ENCODE peak calls at places on chromosomes 16 and 17, in eight cellular contexts. R is NT2/D1; H is CD8-positive, alpha-beta T cell; L is body of pancreas; J is BE2C; O is uterus; G is cardiac muscle cell; P is neural progenitor cell. E is an unnamed sample. For H3K4me1 and H3K27me3, the result is how much of the 10 kb centered on the place peaks cover.

GRCh38 chr17:65181237-65182061 is 44.3 kb downstream of the RGS9 start:
- DNase-seq in R (no peak), H (peak), L (no peak), J (no peak), O (no peak), G (no peak), P (no peak), E (no peak)

GRCh38 chr17:76385892-76386786 is 1.7 kb downstream of the SPHK1 start:
- DNase-seq in R (no peak), H (peak), L (peak), J (peak), O (peak), G (peak), P (peak), E (peak)

GRCh38 chr17:55480907-55481306 is 30.3 kb downstream of the SMIM36 start:
- DNase-seq in R (no peak), H (no peak), L (no peak), J (no peak), O (no peak), G (no peak), P (no peak), E (no peak)

GRCh38 chr16:46743232-46743719 is 4.9 kb downstream of the MYLK3 start:
- DNase-seq in R (no peak), H (no peak), L (peak), J (no peak), O (no peak), G (peak), P (no peak), E (no peak)

GRCh38 chr16:52298769-52299168 is 248.2 kb downstream of the TOX3 start:
- DNase-seq in R (no peak), H (no peak), L (no peak), J (no peak), O (no peak), G (no peak), P (no peak), E (no peak)

GRCh38 chr16:89257281-89257731 is 39.8 kb downstream of the ZNF778 start:
- DNase-seq in R (no peak), H (no peak), L (no peak), J (peak), O (no peak), G (no peak), P (peak), E (no peak)

GRCh38 chr17:78652024-78652423 is 74.8 kb upstream of the DNAH17 start:
- DNase-seq in R (no peak), H (no peak), L (no peak), J (no peak), O (no peak), G (no peak), P (no peak), E (no peak)

GRCh38 chr16:2752850-2753522 is 548 bp downstream of the SRRM2 start:
- DNase-seq in R (peak), H (peak), L (peak), J (peak), O (peak), G (peak), P (peak), E (peak)

GRCh38 chr17:21213491-21214014 is 408 bp downstream of the TMEM11 start:
- DNase-seq in R (no peak), H (no peak), L (peak), J (peak), O (no peak), G (peak), P (peak), E (peak)

GRCh38 chr17:49747632-49748031 is 16.3 kb downstream of the FAM117A start:
- DNase-seq in R (no peak), H (no peak), L (no peak), J (no peak), O (no peak), G (no peak), P (no peak), E (no peak)

GRCh38 chr17:49746791-49747490 is 17.0 kb downstream of the FAM117A start:
- DNase-seq in R (no peak), H (peak), L (no peak), J (no peak), O (no peak), G (no peak), P (no peak), E (no peak)

GRCh38 chr17:49749730-49750129 is 14.2 kb downstream of the FAM117A start:
- DNase-seq in R (no peak), H (no peak), L (no peak), J (no peak), O (no peak), G (no peak), P (no peak), E (no peak)

GRCh38 chr17:49748791-49749190 is 15.1 kb downstream of the FAM117A start:
- DNase-seq in R (no peak), H (peak), L (no peak), J (no peak), O (no peak), G (no peak), P (no peak), E (no peak)

DNA sequence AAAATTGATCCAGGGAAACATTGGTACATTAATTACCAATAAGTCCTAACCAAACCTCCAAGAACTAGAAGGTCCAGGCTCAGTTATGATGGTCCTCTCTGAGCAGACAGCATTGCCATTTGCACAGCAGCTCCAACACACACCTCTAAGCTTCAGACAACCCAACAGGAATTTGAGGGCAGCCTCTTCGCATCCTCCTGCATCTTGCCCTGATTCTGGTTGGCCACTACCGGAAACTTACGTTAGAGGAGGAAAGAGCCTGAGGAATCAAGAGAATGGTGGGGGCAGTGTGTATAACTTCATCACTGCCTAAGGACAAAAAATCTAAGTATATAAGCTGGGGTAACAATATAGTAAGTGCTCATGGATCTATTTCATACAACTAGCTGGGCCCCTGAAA is 15.7 kb downstream of the FAM117A start:
- DNase-seq in R (no peak), H (peak), L (no peak), J (no peak), O (no peak), G (no peak), P (no peak), E (no peak)
- H3K4me1 ChIP-seq in R (under half), H (half or more), L (under half), J (under half), O (under half), G (under half), P (under half), E (under half)

DNA sequence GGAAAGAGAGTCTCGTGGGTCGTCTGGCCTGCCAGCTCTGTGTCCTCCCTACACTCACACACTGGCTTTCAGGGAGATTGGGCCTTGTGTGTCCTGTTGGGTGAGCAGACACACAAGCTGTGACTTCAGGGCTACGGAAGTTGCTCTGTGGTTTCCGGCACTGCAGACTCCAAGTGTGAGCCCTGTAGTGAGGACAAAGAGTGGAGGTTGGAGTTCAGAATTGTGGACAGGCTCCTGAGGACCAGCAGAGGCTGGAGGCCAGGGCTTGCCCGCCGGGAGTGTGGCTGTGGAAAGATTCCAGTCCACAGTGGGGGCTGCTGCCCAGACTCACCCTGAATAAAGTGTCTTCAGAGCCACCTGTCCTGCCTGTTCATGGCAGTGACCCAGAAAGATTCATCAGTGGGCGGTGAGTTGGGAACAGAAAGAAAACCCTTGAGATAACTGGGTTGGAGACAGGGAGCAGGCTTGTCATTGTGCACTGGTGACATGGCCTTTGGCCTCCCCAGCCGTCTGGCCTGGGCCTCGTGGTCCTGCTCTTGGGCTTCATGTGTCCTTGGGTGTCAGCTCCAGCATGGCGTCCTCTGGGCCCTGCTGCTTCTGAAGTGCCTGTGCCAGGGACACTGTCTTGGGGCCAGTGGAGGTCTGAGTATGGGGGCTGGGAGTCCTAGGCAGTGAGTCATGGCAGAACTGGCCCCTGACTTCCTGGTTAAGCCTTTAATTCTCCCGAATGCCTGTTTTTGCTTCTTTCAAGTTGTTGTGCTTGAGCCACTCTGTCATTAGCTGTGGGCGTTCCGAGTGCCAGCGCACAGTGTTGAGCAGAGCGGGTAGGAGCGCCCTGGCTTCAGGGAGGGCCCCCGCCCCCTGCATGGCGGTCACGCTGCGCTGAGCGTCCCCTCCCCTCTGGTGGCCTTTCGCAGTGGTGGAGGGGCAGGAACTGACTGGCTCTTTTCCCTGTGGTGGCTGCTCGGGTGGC is 19.9 kb upstream of the ZNF750 start:
- DNase-seq in R (no peak), H (peak), L (peak), J (peak), O (peak), G (peak), P (peak), E (no peak)
- H3K4me3 ChIP-seq in R (no peak), H (peak), L (no peak), J (no peak), O (no peak), G (no peak), P (no peak), E (no peak)

DNA sequence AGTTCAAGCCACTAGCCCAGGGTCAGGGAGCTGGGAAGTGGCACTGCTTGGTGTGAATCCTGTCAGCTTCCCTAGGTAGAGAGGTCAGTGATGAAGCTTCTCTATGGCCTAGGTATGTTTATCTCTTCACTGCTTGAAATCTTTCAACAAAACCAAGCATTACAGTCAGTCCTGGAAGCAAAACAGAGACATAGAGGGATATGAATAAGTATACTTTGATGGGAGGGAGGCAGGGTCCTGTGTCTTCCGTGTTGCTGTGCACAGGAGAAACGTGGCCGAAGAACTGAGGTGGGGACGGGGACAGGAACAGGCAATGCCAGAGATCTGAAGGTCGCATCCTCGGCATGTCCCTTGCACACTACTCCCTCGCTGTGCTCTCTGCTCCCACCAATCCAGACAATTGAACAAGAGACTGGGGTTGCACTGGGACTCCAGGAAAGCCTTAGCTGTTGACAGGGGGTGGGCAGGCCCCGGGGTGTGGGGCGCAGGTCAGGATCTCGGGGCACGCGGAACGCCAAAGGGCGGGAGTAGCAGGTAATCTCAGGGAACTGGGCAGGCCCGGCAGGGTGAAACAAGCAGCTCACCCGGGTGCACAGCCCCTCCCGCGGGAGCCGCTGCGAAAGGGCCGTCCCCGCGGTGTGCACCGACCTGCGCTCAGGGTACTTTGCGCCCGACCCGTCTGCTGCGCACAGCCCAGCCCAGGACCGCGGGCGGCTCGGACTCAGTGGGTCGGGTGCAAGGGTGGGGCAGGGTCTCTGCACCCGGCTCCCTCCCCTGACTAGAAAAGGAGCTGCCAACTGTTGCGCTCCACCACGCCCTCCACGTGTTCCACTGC is at the start of gene MT1H:
- DNase-seq in R (no peak), H (no peak), L (peak), J (no peak), O (no peak), G (no peak), P (no peak), E (no peak)
- H3K27me3 ChIP-seq in R (under half), H (under half), L (under half), J (half or more), O (under half), G (half or more), P (half or more), E (under half)

DNA sequence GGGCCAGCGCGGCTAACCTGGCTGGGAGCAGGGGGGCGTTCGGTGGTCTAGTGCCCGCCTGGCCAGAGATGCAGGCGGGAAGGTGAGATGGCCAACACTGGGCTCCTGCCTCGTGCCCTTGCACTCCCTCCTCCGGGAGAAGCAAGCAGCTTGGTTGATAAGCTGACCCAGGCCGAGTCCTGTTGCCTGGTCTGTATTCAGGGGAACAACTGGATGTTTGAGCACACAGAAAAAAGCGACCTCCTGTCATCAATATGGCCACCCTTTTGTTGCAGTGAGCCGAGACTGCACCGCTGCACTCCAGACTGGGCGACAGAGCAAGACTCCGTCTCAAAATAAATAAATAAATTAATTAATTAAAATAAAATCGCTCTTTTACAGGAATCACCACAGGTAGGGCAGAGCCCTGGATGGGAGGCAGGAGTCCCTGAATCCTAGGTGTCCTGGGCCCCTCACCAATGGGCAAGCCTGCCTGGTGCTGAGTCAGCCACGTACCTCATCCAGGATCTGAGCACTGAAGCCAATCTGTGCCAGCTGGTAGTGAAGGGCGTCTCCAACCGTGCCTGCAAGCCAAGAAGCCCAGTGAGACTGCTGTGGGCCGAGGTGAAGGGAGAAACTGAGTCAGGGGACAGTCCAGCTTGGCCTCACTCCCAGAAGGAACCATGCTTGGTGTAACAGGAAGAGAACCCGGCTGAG is 31.8 kb downstream of the HASPIN start:
- DNase-seq in R (no peak), H (no peak), L (peak), J (no peak), O (no peak), G (no peak), P (no peak), E (no peak)
- H3K4me1 ChIP-seq in R (under half), H (under half), L (under half), J (under half), O (under half), G (under half), P (under half), E (under half)

GRCh38 chr16:927406-927805 is 43.4 kb downstream of the LMF1 start:
- DNase-seq in R (no peak), H (no peak), L (no peak), J (peak), O (no peak), G (no peak), P (peak), E (no peak)
- H3K4me3 ChIP-seq in R (no peak), H (no peak), L (no peak), J (no peak), O (no peak), G (no peak), P (no peak), E (no peak)

GRCh38 chr17:74393323-74393942 is 26.1 kb downstream of the GPR142 start:
- DNase-seq in R (no peak), H (no peak), L (no peak), J (no peak), O (no peak), G (no peak), P (no peak), E (no peak)
- H3K27me3 ChIP-seq in R (under half), H (under half), L (under half), J (under half), O (under half), G (under half), P (under half), E (under half)

GRCh38 chr17:31832748-31833147 is 26.3 kb downstream of the COPRS start:
- DNase-seq in R (no peak), H (no peak), L (no peak), J (no peak), O (no peak), G (no peak), P (no peak), E (no peak)
- H3K4me1 ChIP-seq in R (under half), H (under half), L (under half), J (under half), O (under half), G (under half), P (under half), E (under half)

GRCh38 chr16:51150159-51150893 is 744 bp downstream of the SALL1 start:
- DNase-seq in R (no peak), H (no peak), L (no peak), J (no peak), O (peak), G (peak), P (peak), E (no peak)

GRCh38 chr16:51151435-51151950 is 423 bp upstream of the SALL1 start:
- DNase-seq in R (peak), H (no peak), L (peak), J (peak), O (peak), G (peak), P (peak), E (peak)

GRCh38 chr16:51149721-51150158 is 1.3 kb downstream of the SALL1 start:
- DNase-seq in R (no peak), H (no peak), L (no peak), J (no peak), O (no peak), G (peak), P (peak), E (peak)

GRCh38 chr16:51151951-51152663 is 1.0 kb upstream of the SALL1 start:
- DNase-seq in R (peak), H (no peak), L (peak), J (peak), O (peak), G (peak), P (peak), E (peak)

GRCh38 chr16:51150894-51151320 is at the start of gene SALL1:
- DNase-seq in R (no peak), H (no peak), L (no peak), J (no peak), O (peak), G (peak), P (peak), E (no peak)
- H3K4me3 ChIP-seq in R (peak), H (no peak), L (peak), J (peak), O (peak), G (peak), P (peak), E (peak)

GRCh38 chr16:86214326-86215232 is 295.7 kb upstream of the FOXF1 start:
- DNase-seq in R (no peak), H (no peak), L (peak), J (no peak), O (peak), G (no peak), P (no peak), E (no peak)

GRCh38 chr16:86217001-86217890 is 293.1 kb upstream of the FOXF1 start:
- DNase-seq in R (no peak), H (no peak), L (no peak), J (no peak), O (no peak), G (no peak), P (no peak), E (no peak)

GRCh38 chr16:86216591-86216990 is 293.7 kb upstream of the FOXF1 start:
- DNase-seq in R (no peak), H (no peak), L (no peak), J (no peak), O (no peak), G (no peak), P (no peak), E (no peak)

GRCh38 chr16:86215233-86215978 is 294.9 kb upstream of the FOXF1 start:
- DNase-seq in R (no peak), H (no peak), L (peak), J (no peak), O (no peak), G (no peak), P (no peak), E (no peak)

DNA sequence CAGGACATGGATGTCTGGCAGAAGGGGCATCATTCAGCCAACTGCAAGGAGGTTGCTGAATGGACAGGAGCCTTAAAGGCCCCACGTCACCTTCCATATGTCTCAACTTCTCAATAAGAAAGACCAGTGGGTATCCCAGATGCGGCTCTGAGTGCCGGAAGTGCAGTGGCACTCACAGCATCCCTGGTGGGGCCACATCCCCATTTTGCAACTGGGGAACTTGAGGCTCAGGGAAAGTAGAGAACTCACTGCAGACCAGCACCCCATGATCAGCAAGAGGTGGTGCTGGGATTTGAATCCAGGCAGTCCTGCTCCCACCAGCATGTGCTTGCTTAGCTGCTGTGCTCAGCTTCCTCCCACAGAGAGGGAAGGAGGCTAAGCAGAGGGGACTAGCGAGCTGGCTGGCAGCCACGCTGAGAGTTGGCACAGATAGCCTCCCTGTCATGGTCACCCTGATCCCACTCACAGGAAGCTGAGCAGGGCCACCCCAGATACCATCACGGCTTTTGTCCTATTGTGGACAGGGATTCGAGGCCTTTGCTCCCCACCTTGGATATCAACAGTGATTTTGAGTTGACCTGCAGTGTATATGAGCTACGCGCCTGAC is 294.2 kb upstream of the FOXF1 start:
- DNase-seq in R (no peak), H (no peak), L (no peak), J (no peak), O (no peak), G (no peak), P (no peak), E (no peak)
- H3K27me3 ChIP-seq in R (under half), H (under half), L (under half), J (under half), O (under half), G (under half), P (under half), E (under half)

E was measured in HAP-1.